ENCODE peak calls at places on chromosomes 11 and 22, in seven cellular contexts. F is HEK293T; I is LoVo; A is activated naive CD4-positive, alpha-beta T cell treated with anti-CD3 and anti-CD28 coated beads, Interleukin-2, amount 10 ng/mL, durations not matched to agents 7 days and 5 days; O is GM20000; L is HepG2; G is GM23248. P is an unnamed sample.

GRCh38 chr22:49638788-49639187 is 188.9 kb downstream of the BRD1 start:
- DNase-seq in F (no peak), I (no peak), A (no peak), O (no peak), L (peak), G (no peak), P (no peak)

GRCh38 chr11:1926156-1927031 is 6.9 kb downstream of the TNNT3 start:
- DNase-seq in F (no peak), I (no peak), A (peak), O (no peak), L (no peak), G (no peak), P (no peak)

GRCh38 chr22:47294222-47294532 is 531.7 kb downstream of the TBC1D22A start:
- DNase-seq in F (no peak), I (peak), A (no peak), O (no peak), L (no peak), G (peak), P (peak)

GRCh38 chr11:73716153-73717056 is 44.5 kb downstream of the RAB6A start:
- DNase-seq in F (no peak), I (no peak), A (no peak), O (no peak), L (peak), G (no peak), P (no peak)

GRCh38 chr22:35397095-35397904 is 2.6 kb upstream of the MCM5 start:
- DNase-seq in F (no peak), I (no peak), A (no peak), O (no peak), L (peak), G (peak), P (peak)

GRCh38 chr22:23767303-23767672 is 484 bp downstream of the CHCHD10 start:
- DNase-seq in F (no peak), I (no peak), A (no peak), O (no peak), L (no peak), G (no peak), P (no peak)

GRCh38 chr22:38524434-38524833 is 18.3 kb upstream of the DDX17 start:
- DNase-seq in F (no peak), I (no peak), A (no peak), O (no peak), L (no peak), G (no peak), P (no peak)

GRCh38 chr11:57376095-57376812 is 4.7 kb downstream of the PRG3 start:
- DNase-seq in F (no peak), I (no peak), A (no peak), O (peak), L (no peak), G (no peak), P (no peak)

GRCh38 chr11:93614111-93614784 is 47.2 kb upstream of the CEP295 start:
- DNase-seq in F (peak), I (no peak), A (peak), O (no peak), L (peak), G (peak), P (no peak)

GRCh38 chr11:88064097-88064705 is 111.0 kb downstream of the RAB38 start:
- DNase-seq in F (no peak), I (no peak), A (no peak), O (no peak), L (no peak), G (no peak), P (no peak)

GRCh38 chr22:45426387-45426786 is 12.9 kb downstream of the RIBC2 start:
- DNase-seq in F (no peak), I (no peak), A (no peak), O (no peak), L (no peak), G (no peak), P (no peak)

GRCh38 chr22:44392446-44392921 is 79.7 kb upstream of the SHISAL1 start:
- DNase-seq in F (no peak), I (no peak), A (no peak), O (no peak), L (no peak), G (peak), P (no peak)

GRCh38 chr22:22948651-22949611 is 61.3 kb downstream of the IGLL5 start:
- DNase-seq in F (no peak), I (no peak), A (no peak), O (no peak), L (no peak), G (peak), P (peak)

GRCh38 chr11:111419641-111420327 is 40.7 kb upstream of the POU2AF1 start:
- DNase-seq in F (no peak), I (no peak), A (no peak), O (no peak), L (no peak), G (no peak), P (no peak)

GRCh38 chr22:35627267-35628041 is 10.3 kb upstream of the MB start:
- DNase-seq in F (peak), I (peak), A (peak), O (peak), L (peak), G (peak), P (peak)

GRCh38 chr11:2319791-2320481 is 18.1 kb downstream of the TSPAN32 start:
- DNase-seq in F (no peak), I (no peak), A (no peak), O (no peak), L (no peak), G (no peak), P (no peak)